ENCODE peak calls at places on chromosomes 16 and 17, in seven cellular contexts. One of them, this sample, is unnamed.

GRCh38 chr16:78513838-78514237 is 414.4 kb downstream of the WWOX start:
- DNase-seq in IMR-90: no peak
- DNase-seq in Peyer's patch: no peak
- DNase-seq in omental fat pad: no peak
- DNase-seq in AG09309: no peak
- DNase-seq in progenitor cell of endocrine pancreas: no peak
- DNase-seq in pancreas: no peak
- DNase-seq in this sample: no peak

GRCh38 chr16:5605404-5605803 is 507.8 kb upstream of the EEF2KMT start:
- DNase-seq in IMR-90: no peak
- DNase-seq in pancreas: no peak
- DNase-seq in Peyer's patch: no peak
- DNase-seq in AG09309: no peak
- DNase-seq in progenitor cell of endocrine pancreas: no peak
- DNase-seq in omental fat pad: no peak
- DNase-seq in this sample: no peak

GRCh38 chr16:86313631-86314030 is 196.7 kb upstream of the FOXF1 start:
- DNase-seq in pancreas: no peak
- DNase-seq in IMR-90: no peak
- DNase-seq in Peyer's patch: no peak
- DNase-seq in progenitor cell of endocrine pancreas: no peak
- DNase-seq in AG09309: no peak
- DNase-seq in omental fat pad: no peak
- DNase-seq in this sample: no peak

GRCh38 chr17:81831957-81832607 is 1.0 kb downstream of the MCRIP1 start:
- DNase-seq in AG09309: no peak
- DNase-seq in progenitor cell of endocrine pancreas: no peak
- DNase-seq in omental fat pad: no peak
- DNase-seq in Peyer's patch: no peak
- DNase-seq in pancreas: no peak
- DNase-seq in IMR-90: peak; percentile 41
- DNase-seq in this sample: no peak

GRCh38 chr17:80755650-80756405 is 211.2 kb downstream of the RPTOR start:
- DNase-seq in progenitor cell of endocrine pancreas: no peak
- DNase-seq in Peyer's patch: no peak
- DNase-seq in AG09309: no peak
- DNase-seq in IMR-90: no peak
- DNase-seq in omental fat pad: no peak
- DNase-seq in pancreas: no peak
- DNase-seq in this sample: no peak

GRCh38 chr17:74485012-74485743 is 18.7 kb downstream of the CD300A start:
- DNase-seq in omental fat pad: no peak
- DNase-seq in Peyer's patch: no peak
- DNase-seq in AG09309: no peak
- DNase-seq in IMR-90: no peak
- DNase-seq in pancreas: no peak
- DNase-seq in progenitor cell of endocrine pancreas: no peak
- DNase-seq in this sample: no peak

GRCh38 chr16:79698341-79698753 is 97.8 kb upstream of the MAF start:
- DNase-seq in AG09309: peak; percentile 70
- DNase-seq in IMR-90: peak; percentile 40
- DNase-seq in pancreas: no peak
- DNase-seq in progenitor cell of endocrine pancreas: no peak
- DNase-seq in Peyer's patch: no peak
- DNase-seq in omental fat pad: no peak
- DNase-seq in this sample: peak; percentile 43

GRCh38 chr17:80187090-80187489 is 17.3 kb downstream of the CARD14 start:
- DNase-seq in pancreas: no peak
- DNase-seq in AG09309: peak; percentile 7
- DNase-seq in Peyer's patch: no peak
- DNase-seq in omental fat pad: no peak
- DNase-seq in IMR-90: peak; percentile 39
- DNase-seq in progenitor cell of endocrine pancreas: no peak
- DNase-seq in this sample: no peak

GRCh38 chr16:14672403-14672971 is 21.6 kb downstream of the PLA2G10 start:
- DNase-seq in AG09309: no peak
- DNase-seq in pancreas: no peak
- DNase-seq in omental fat pad: no peak
- DNase-seq in Peyer's patch: no peak
- DNase-seq in IMR-90: no peak
- DNase-seq in progenitor cell of endocrine pancreas: no peak
- DNase-seq in this sample: no peak

GRCh38 chr17:40551091-40551873 is 14.0 kb downstream of the CCR7 start:
- DNase-seq in progenitor cell of endocrine pancreas: no peak
- DNase-seq in AG09309: peak; percentile 100
- DNase-seq in Peyer's patch: peak; percentile 52
- DNase-seq in omental fat pad: peak; percentile 60
- DNase-seq in IMR-90: peak; percentile 100
- DNase-seq in pancreas: no peak
- DNase-seq in this sample: peak; percentile 99

GRCh38 chr17:38779965-38780752 is 19.2 kb downstream of the PIP4K2B start:
- DNase-seq in omental fat pad: no peak
- DNase-seq in pancreas: no peak
- DNase-seq in progenitor cell of endocrine pancreas: no peak
- DNase-seq in IMR-90: no peak
- DNase-seq in AG09309: no peak
- DNase-seq in Peyer's patch: no peak
- DNase-seq in this sample: no peak

GRCh38 chr16:78762222-78762621 is 662.8 kb downstream of the WWOX start:
- DNase-seq in progenitor cell of endocrine pancreas: no peak
- DNase-seq in Peyer's patch: no peak
- DNase-seq in AG09309: no peak
- DNase-seq in IMR-90: no peak
- DNase-seq in omental fat pad: no peak
- DNase-seq in pancreas: no peak
- DNase-seq in this sample: no peak

GRCh38 chr17:81648013-81648706 is 8.2 kb downstream of the PDE6G start:
- DNase-seq in omental fat pad: no peak
- DNase-seq in IMR-90: no peak
- DNase-seq in AG09309: no peak
- DNase-seq in pancreas: no peak
- DNase-seq in progenitor cell of endocrine pancreas: no peak
- DNase-seq in Peyer's patch: no peak
- DNase-seq in this sample: no peak

GRCh38 chr17:81434079-81434478 is 38.8 kb downstream of the BAHCC1 start:
- DNase-seq in IMR-90: no peak
- DNase-seq in progenitor cell of endocrine pancreas: no peak
- DNase-seq in Peyer's patch: no peak
- DNase-seq in AG09309: no peak
- DNase-seq in pancreas: peak; percentile 81
- DNase-seq in omental fat pad: no peak
- DNase-seq in this sample: no peak

GRCh38 chr16:71965223-71965622 is 35.0 kb downstream of the PKD1L3 start:
- DNase-seq in omental fat pad: no peak
- DNase-seq in IMR-90: no peak
- DNase-seq in progenitor cell of endocrine pancreas: no peak
- DNase-seq in Peyer's patch: no peak
- DNase-seq in pancreas: no peak
- DNase-seq in AG09309: no peak
- DNase-seq in this sample: no peak

GRCh38 chr17:40474419-40475002 is 26.9 kb downstream of the TNS4 start:
- DNase-seq in IMR-90: no peak
- DNase-seq in progenitor cell of endocrine pancreas: no peak
- DNase-seq in AG09309: no peak
- DNase-seq in Peyer's patch: no peak
- DNase-seq in omental fat pad: no peak
- DNase-seq in pancreas: no peak
- DNase-seq in this sample: no peak

GRCh38 chr17:19418312-19418992 is 7.4 kb downstream of the RNF112 start:
- DNase-seq in pancreas: no peak
- DNase-seq in progenitor cell of endocrine pancreas: no peak
- DNase-seq in omental fat pad: no peak
- DNase-seq in IMR-90: peak; percentile 62
- DNase-seq in AG09309: peak; percentile 23
- DNase-seq in Peyer's patch: no peak
- DNase-seq in this sample: no peak

GRCh38 chr16:4265676-4266075 is 7.1 kb downstream of the TFAP4 start:
- DNase-seq in Peyer's patch: no peak
- DNase-seq in pancreas: peak; percentile 36
- DNase-seq in AG09309: no peak
- DNase-seq in IMR-90: no peak
- DNase-seq in omental fat pad: no peak
- DNase-seq in progenitor cell of endocrine pancreas: no peak
- DNase-seq in this sample: no peak

GRCh38 chr16:79366635-79367034 is 233.9 kb downstream of the MAF start:
- DNase-seq in IMR-90: no peak
- DNase-seq in Peyer's patch: no peak
- DNase-seq in progenitor cell of endocrine pancreas: no peak
- DNase-seq in omental fat pad: no peak
- DNase-seq in pancreas: no peak
- DNase-seq in AG09309: no peak
- DNase-seq in this sample: no peak

GRCh38 chr16:27428035-27428785 is 26.2 kb downstream of the IL21R start:
- DNase-seq in pancreas: no peak
- DNase-seq in progenitor cell of endocrine pancreas: peak; percentile 2
- DNase-seq in AG09309: no peak
- DNase-seq in IMR-90: no peak
- DNase-seq in Peyer's patch: no peak
- DNase-seq in omental fat pad: no peak
- DNase-seq in this sample: no peak
- TF ChIP-seq CTCF in pancreas: no peak
- TF ChIP-seq CTCF in progenitor cell of endocrine pancreas: no peak
- TF ChIP-seq CTCF in AG09309: no peak
- TF ChIP-seq CTCF in IMR-90: peak; percentile 3
- TF ChIP-seq CTCF in Peyer's patch: no peak
- TF ChIP-seq CTCF in omental fat pad: no peak
- TF ChIP-seq CTCF in this sample: no peak

GRCh38 chr16:2513405-2514332 is at the start of gene ATP6V0C:
- DNase-seq in Peyer's patch: peak; percentile 97
- DNase-seq in omental fat pad: peak; percentile 81
- DNase-seq in AG09309: no peak
- DNase-seq in progenitor cell of endocrine pancreas: peak; percentile 88
- DNase-seq in pancreas: peak; percentile 98
- DNase-seq in IMR-90: peak; percentile 79
- DNase-seq in this sample: peak; percentile 59

GRCh38 chr16:2511128-2511785 is 2.5 kb upstream of the ATP6V0C start:
- DNase-seq in progenitor cell of endocrine pancreas: no peak
- DNase-seq in IMR-90: peak; percentile 71
- DNase-seq in AG09309: no peak
- DNase-seq in Peyer's patch: no peak
- DNase-seq in omental fat pad: peak; percentile 92
- DNase-seq in pancreas: peak; percentile 62
- DNase-seq in this sample: no peak

GRCh38 chr16:2511996-2512919 is 1.5 kb upstream of the ATP6V0C start:
- DNase-seq in pancreas: no peak
- DNase-seq in progenitor cell of endocrine pancreas: no peak
- DNase-seq in IMR-90: no peak
- DNase-seq in Peyer's patch: no peak
- DNase-seq in omental fat pad: no peak
- DNase-seq in AG09309: no peak
- DNase-seq in this sample: no peak

GRCh38 chr16:2514333-2515179 is 804 bp downstream of the ATP6V0C start:
- DNase-seq in progenitor cell of endocrine pancreas: peak; percentile 39
- DNase-seq in pancreas: peak; percentile 70
- DNase-seq in AG09309: no peak
- DNase-seq in omental fat pad: no peak
- DNase-seq in IMR-90: no peak
- DNase-seq in Peyer's patch: no peak
- DNase-seq in this sample: no peak

GRCh38 chr16:2512920-2513404 is 790 bp upstream of the ATP6V0C start:
- DNase-seq in IMR-90: no peak
- DNase-seq in Peyer's patch: no peak
- DNase-seq in omental fat pad: no peak
- DNase-seq in progenitor cell of endocrine pancreas: no peak
- DNase-seq in AG09309: no peak
- DNase-seq in pancreas: peak; percentile 69
- DNase-seq in this sample: no peak
- TF ChIP-seq CTCF in IMR-90: no peak
- TF ChIP-seq CTCF in Peyer's patch: no peak
- TF ChIP-seq CTCF in omental fat pad: no peak
- TF ChIP-seq CTCF in progenitor cell of endocrine pancreas: peak; percentile 54
- TF ChIP-seq CTCF in AG09309: no peak
- TF ChIP-seq CTCF in pancreas: no peak
- TF ChIP-seq CTCF in this sample: no peak

DNA sequence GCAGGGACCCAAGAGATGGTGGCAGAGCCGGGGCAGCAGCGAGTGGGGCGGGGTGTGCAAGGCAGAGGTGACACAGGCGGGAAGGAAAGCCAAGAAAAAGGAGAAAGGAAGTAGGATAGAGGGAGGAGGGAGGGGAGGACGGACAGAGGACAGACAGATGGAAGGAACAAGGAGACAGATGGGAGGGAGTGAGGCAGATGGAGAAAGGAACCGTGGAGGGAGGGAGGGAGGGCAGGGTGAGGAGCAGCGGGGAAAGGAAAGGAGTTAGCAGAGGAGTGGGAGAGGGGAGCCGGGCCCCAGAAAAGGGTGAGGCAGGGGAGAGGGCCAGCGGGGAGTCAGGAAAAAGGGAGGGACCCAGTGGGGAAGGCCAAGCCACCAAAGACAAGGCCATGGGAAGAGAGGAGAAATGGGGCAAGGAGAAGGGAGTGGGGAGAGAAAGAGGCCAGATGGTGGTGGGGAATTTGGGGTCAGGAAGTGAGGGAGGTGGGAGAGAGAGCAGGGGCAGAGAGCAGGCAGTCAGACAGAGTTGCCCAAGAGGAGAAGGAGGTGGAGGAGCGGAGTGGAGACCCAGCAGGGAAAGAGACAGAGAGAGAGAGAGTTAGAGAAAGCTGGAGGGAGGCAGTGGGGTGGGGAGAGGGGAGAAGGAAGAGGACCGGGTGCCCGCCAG is 13.2 kb upstream of the ASGR1 start:
- DNase-seq in Peyer's patch: no peak
- DNase-seq in pancreas: no peak
- DNase-seq in progenitor cell of endocrine pancreas: no peak
- DNase-seq in IMR-90: no peak
- DNase-seq in omental fat pad: no peak
- DNase-seq in AG09309: no peak
- DNase-seq in this sample: no peak
- TF ChIP-seq CTCF in Peyer's patch: no peak
- TF ChIP-seq CTCF in pancreas: no peak
- TF ChIP-seq CTCF in progenitor cell of endocrine pancreas: no peak
- TF ChIP-seq CTCF in IMR-90: no peak
- TF ChIP-seq CTCF in omental fat pad: no peak
- TF ChIP-seq CTCF in AG09309: no peak
- TF ChIP-seq CTCF in this sample: no peak

DNA sequence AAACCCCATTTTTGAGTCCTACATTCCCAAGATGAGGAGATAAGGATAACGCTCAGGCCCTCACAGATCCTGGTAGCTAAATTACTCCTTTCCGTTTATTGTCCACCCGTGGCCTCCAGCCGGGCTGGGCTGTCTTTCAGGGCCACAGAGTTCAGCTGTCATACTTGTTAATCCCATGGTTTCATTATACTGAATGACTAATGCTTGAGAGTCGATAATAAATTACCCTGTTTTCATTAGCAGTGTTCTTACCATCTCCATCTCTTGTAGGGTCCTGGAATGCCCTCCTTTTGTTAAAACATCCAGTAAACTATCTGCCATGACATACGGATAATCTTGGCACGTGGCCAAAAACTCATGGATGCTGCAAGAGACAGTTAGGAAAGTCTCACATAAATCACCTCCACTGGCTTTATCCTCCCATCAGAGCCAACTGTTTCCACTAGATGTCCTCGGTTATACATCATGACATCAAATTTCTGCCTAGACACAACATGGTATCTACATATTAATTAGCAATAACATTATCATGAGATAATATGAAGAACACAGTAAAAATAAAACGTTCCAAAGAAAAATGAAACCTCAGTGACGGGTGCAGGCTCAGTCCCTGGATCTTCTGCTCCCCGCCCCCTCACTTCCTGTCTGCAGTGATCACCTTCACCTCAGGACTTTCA is 45.3 kb downstream of the BRD7 start:
- DNase-seq in IMR-90: peak; percentile 56
- DNase-seq in omental fat pad: no peak
- DNase-seq in pancreas: no peak
- DNase-seq in Peyer's patch: no peak
- DNase-seq in AG09309: no peak
- DNase-seq in progenitor cell of endocrine pancreas: no peak
- DNase-seq in this sample: no peak
- TF ChIP-seq CTCF in IMR-90: peak; percentile 46
- TF ChIP-seq CTCF in omental fat pad: no peak
- TF ChIP-seq CTCF in pancreas: no peak
- TF ChIP-seq CTCF in Peyer's patch: peak; percentile 21
- TF ChIP-seq CTCF in AG09309: peak; percentile 31
- TF ChIP-seq CTCF in progenitor cell of endocrine pancreas: peak; percentile 17
- TF ChIP-seq CTCF in this sample: peak; percentile 11

This sample was measured in AG09319.